ENCODE peak calls at places on chromosomes 5 and 9, in eight cellular contexts. M is stimulated activated CD8-positive, alpha-beta memory T cell treated with anti-CD3 and anti-CD28 coated beads, Interleukin-4, amount 100 ng/mL, for 24 hours; R is right cardiac atrium; F is B cell; X is NK-92 treated with Interleukin-12 subunit alpha and Interleukin-12 subunit beta, amount 100 ng/mL, for 24 hours; L is stimulated activated CD4-positive, alpha-beta T cell treated with anti-CD3 and anti-CD28 coated beads, Interleukin-1b, Interleukin-23, amount 100 ng/mL, for 48 hours; I is prostate gland; D is NCI-H1436 treated with DMSO at 0.1 percent for 48 hours. Y is an unnamed sample.
A peak's percentile ranks its signal among the peaks of the same experiment; 100 is the strongest.

GRCh38 chr5:158881076-158881880 is 218.4 kb downstream of the EBF1 start:
- DNase-seq in M (no peak), R (no peak), F (no peak), X (no peak), L (no peak), I (no peak), D (no peak), Y (no peak)

GRCh38 chr5:93355691-93356090 is 225.3 kb downstream of the NR2F1-AS1 start:
- DNase-seq in M (no peak), R (no peak), F (no peak), X (no peak), L (no peak), I (no peak), D (no peak), Y (no peak)

GRCh38 chr5:14036514-14036913 is 92.0 kb upstream of the DNAH5 start:
- DNase-seq in M (no peak), R (no peak), F (no peak), X (no peak), L (no peak), I (no peak), D (no peak), Y (no peak)

GRCh38 chr5:37575541-37576489 is 196.7 kb downstream of the WDR70 start:
- DNase-seq in M (no peak), R (no peak), F (no peak), X (no peak), L (no peak), I (no peak), D (no peak), Y (no peak)

GRCh38 chr5:135242021-135242480 is 157.0 kb downstream of the MACROH2A1 start:
- DNase-seq in M (no peak), R (no peak), F (peak; percentile 25), X (no peak), L (no peak), I (no peak), D (no peak), Y (no peak)

GRCh38 chr9:111926421-111926875 is 29.8 kb downstream of the UGCG start:
- DNase-seq in M (peak; percentile 22), R (no peak), F (peak; percentile 83), X (peak; percentile 23), L (peak; percentile 45), I (no peak), D (no peak), Y (peak; percentile 79)

GRCh38 chr9:127708952-127709587 is 2.3 kb downstream of the CFAP157 start:
- DNase-seq in M (no peak), R (no peak), F (no peak), X (no peak), L (no peak), I (no peak), D (no peak), Y (no peak)

GRCh38 chr9:107137495-107138202 is 145.4 kb upstream of the RAD23B start:
- DNase-seq in M (no peak), R (no peak), F (no peak), X (no peak), L (no peak), I (no peak), D (no peak), Y (peak; percentile 3)

GRCh38 chr5:52801329-52801728 is 13.6 kb downstream of the ITGA1 start:
- DNase-seq in M (no peak), R (no peak), F (peak; percentile 43), X (no peak), L (no peak), I (no peak), D (no peak), Y (no peak)

GRCh38 chr9:133633681-133633990 is 2.5 kb upstream of the DBH start:
- DNase-seq in M (no peak), R (no peak), F (no peak), X (no peak), L (no peak), I (no peak), D (no peak), Y (no peak)

GRCh38 chr9:69542942-69543704 is 129.0 kb downstream of the APBA1 start:
- DNase-seq in M (no peak), R (peak; percentile 12), F (no peak), X (no peak), L (no peak), I (no peak), D (no peak), Y (no peak)

GRCh38 chr9:20562051-20562450 is 60.2 kb downstream of the MLLT3 start:
- DNase-seq in M (no peak), R (no peak), F (no peak), X (no peak), L (no peak), I (no peak), D (no peak), Y (no peak)

GRCh38 chr5:83991566-83992224 is 271.0 kb upstream of the HAPLN1 start:
- DNase-seq in M (no peak), R (no peak), F (no peak), X (no peak), L (no peak), I (no peak), D (no peak), Y (no peak)

GRCh38 chr5:179152144-179152895 is 92.1 kb downstream of the ZNF354C start:
- DNase-seq in M (no peak), R (no peak), F (no peak), X (no peak), L (no peak), I (no peak), D (no peak), Y (no peak)

GRCh38 chr5:59593608-59594007 is 299.9 kb downstream of the PDE4D start:
- DNase-seq in M (no peak), R (no peak), F (no peak), X (no peak), L (no peak), I (no peak), D (no peak), Y (no peak)

GRCh38 chr9:129275626-129276247 is 97.7 kb upstream of the IER5L start:
- DNase-seq in M (no peak), R (no peak), F (no peak), X (no peak), L (no peak), I (no peak), D (no peak), Y (no peak)

GRCh38 chr5:554284-554988 is 30.2 kb upstream of the SLC9A3 start:
- DNase-seq in M (no peak), R (no peak), F (no peak), X (no peak), L (no peak), I (no peak), D (no peak), Y (no peak)

GRCh38 chr5:80125022-80125961 is 90.1 kb downstream of the THBS4 start:
- DNase-seq in M (no peak), R (no peak), F (no peak), X (no peak), L (no peak), I (no peak), D (no peak), Y (no peak)

GRCh38 chr5:43889238-43889637 is 286.3 kb downstream of the NNT start:
- DNase-seq in M (no peak), R (no peak), F (no peak), X (no peak), L (no peak), I (no peak), D (no peak), Y (no peak)

GRCh38 chr5:13408616-13409015 is 535.9 kb downstream of the DNAH5 start:
- DNase-seq in M (no peak), R (no peak), F (no peak), X (no peak), L (no peak), I (no peak), D (no peak), Y (no peak)

GRCh38 chr5:32505718-32506117 is 61.2 kb upstream of the ZFR start:
- DNase-seq in M (no peak), R (peak; percentile 25), F (no peak), X (no peak), L (no peak), I (no peak), D (no peak), Y (no peak)

GRCh38 chr5:10111575-10111974 is 138.1 kb downstream of the ATPSCKMT start:
- DNase-seq in M (no peak), R (no peak), F (no peak), X (no peak), L (no peak), I (no peak), D (no peak), Y (no peak)

GRCh38 chr5:124736111-124736813 is 10.2 kb downstream of the ZNF608 start:
- DNase-seq in M (no peak), R (no peak), F (no peak), X (no peak), L (no peak), I (no peak), D (no peak), Y (no peak)

GRCh38 chr5:143979044-143979690 is 167.2 kb downstream of the HMHB1 start:
- DNase-seq in M (no peak), R (no peak), F (no peak), X (no peak), L (no peak), I (no peak), D (no peak), Y (no peak)

GRCh38 chr9:133254471-133254870 is 20.5 kb downstream of the ABO start:
- DNase-seq in M (no peak), R (no peak), F (no peak), X (no peak), L (no peak), I (no peak), D (no peak), Y (no peak)

GRCh38 chr5:100905259-100905914 is 2.3 kb upstream of the ST8SIA4 start:
- DNase-seq in M (no peak), R (no peak), F (peak; percentile 41), X (no peak), L (no peak), I (no peak), D (no peak), Y (peak; percentile 36)

GRCh38 chr5:36596247-36596646 is 10.2 kb upstream of the SLC1A3 start:
- DNase-seq in M (no peak), R (no peak), F (no peak), X (no peak), L (no peak), I (no peak), D (no peak), Y (no peak)

GRCh38 chr5:167511-167910 is 23.8 kb upstream of the LRRC14B start:
- DNase-seq in M (no peak), R (no peak), F (no peak), X (no peak), L (no peak), I (no peak), D (no peak), Y (no peak)

GRCh38 chr9:98707158-98708102 is 1.3 kb downstream of the GABBR2 start:
- DNase-seq in M (peak; percentile 5), R (peak; percentile 38), F (no peak), X (no peak), L (peak; percentile 6), I (peak; percentile 15), D (no peak), Y (no peak)

GRCh38 chr5:2465383-2465782 is 286.1 kb downstream of the IRX2 start:
- DNase-seq in M (no peak), R (no peak), F (no peak), X (no peak), L (no peak), I (no peak), D (no peak), Y (no peak)

GRCh38 chr5:76490970-76491369 is 87.9 kb downstream of the IQGAP2 start:
- DNase-seq in M (no peak), R (no peak), F (no peak), X (no peak), L (no peak), I (no peak), D (no peak), Y (no peak)

GRCh38 chr5:102380174-102380573 is 84.1 kb upstream of the SLCO4C1 start:
- DNase-seq in M (no peak), R (no peak), F (no peak), X (no peak), L (no peak), I (no peak), D (no peak), Y (no peak)

GRCh38 chr5:87195616-87196015 is 72.1 kb upstream of the RASA1 start:
- DNase-seq in M (no peak), R (no peak), F (no peak), X (no peak), L (no peak), I (no peak), D (no peak), Y (no peak)

GRCh38 chr5:6788439-6788838 is 75.2 kb downstream of the TENT4A start:
- DNase-seq in M (no peak), R (no peak), F (no peak), X (no peak), L (no peak), I (no peak), D (no peak), Y (no peak)